ENCODE peak calls at places on chromosomes 4 and X, in eight cellular contexts. A, L, T, F, J, Y, P and Q are unnamed samples.

GRCh38 chr4:153522800-153523089 is 56.6 kb downstream of the TMEM131L start:
- DNase-seq in A (no peak), L (no peak), T (no peak), F (no peak), J (no peak), Y (no peak), P (no peak), Q (no peak)

GRCh38 chr4:143025111-143025704 is 159.5 kb upstream of the USP38 start:
- DNase-seq in A (no peak), L (peak; percentile 31), T (no peak), F (peak; percentile 17), J (peak; percentile 7), Y (no peak), P (peak; percentile 26), Q (no peak)

GRCh38 chr4:40254961-40255721 is 58.3 kb downstream of the RHOH start:
- DNase-seq in A (no peak), L (peak; percentile 46), T (no peak), F (peak; percentile 42), J (no peak), Y (no peak), P (no peak), Q (no peak)

GRCh38 chr4:133910165-133910564 is 291.4 kb downstream of the PABPC4L start:
- DNase-seq in A (no peak), L (no peak), T (no peak), F (no peak), J (no peak), Y (no peak), P (no peak), Q (no peak)

GRCh38 chrX:53262918-53263394 is 18.4 kb downstream of the IQSEC2 start:
- DNase-seq in A (no peak), L (peak; percentile 33), T (no peak), F (peak; percentile 49), J (peak; percentile 18), Y (no peak), P (no peak), Q (no peak)

GRCh38 chr4:25032126-25032525 is 1.4 kb upstream of the LGI2 start:
- DNase-seq in A (no peak), L (peak; percentile 21), T (no peak), F (peak; percentile 21), J (no peak), Y (no peak), P (no peak), Q (no peak)

GRCh38 chrX:50812995-50813842 is 775 bp downstream of the SHROOM4 start:
- DNase-seq in A (peak; percentile 57), L (peak; percentile 58), T (no peak), F (peak; percentile 61), J (no peak), Y (no peak), P (peak; percentile 35), Q (peak; percentile 46)

GRCh38 chr4:149701733-149702132 is 113.9 kb downstream of the IQCM start:
- DNase-seq in A (no peak), L (no peak), T (no peak), F (no peak), J (no peak), Y (no peak), P (no peak), Q (no peak)

GRCh38 chr4:28296239-28296638 is 1435.6 kb downstream of the STIM2 start:
- DNase-seq in A (no peak), L (no peak), T (no peak), F (no peak), J (no peak), Y (no peak), P (no peak), Q (no peak)

GRCh38 chrX:149682031-149682430 is 29.8 kb upstream of the MAGEA11 start:
- DNase-seq in A (no peak), L (no peak), T (no peak), F (no peak), J (no peak), Y (no peak), P (no peak), Q (no peak)

GRCh38 chrX:67612231-67612630 is 68.4 kb downstream of the AR start:
- DNase-seq in A (no peak), L (peak; percentile 8), T (no peak), F (no peak), J (no peak), Y (no peak), P (no peak), Q (no peak)

GRCh38 chr4:21806991-21807390 is 141.6 kb downstream of the KCNIP4 start:
- DNase-seq in A (no peak), L (no peak), T (no peak), F (no peak), J (no peak), Y (no peak), P (no peak), Q (no peak)

GRCh38 chr4:138510053-138510452 is 267.9 kb upstream of the SLC7A11 start:
- DNase-seq in A (no peak), L (no peak), T (no peak), F (peak; percentile 14), J (no peak), Y (no peak), P (no peak), Q (no peak)